ENCODE peak calls at places on chromosomes 7 and 10, in six cellular contexts. Y, A, U, H, X and Z are unnamed samples.

GRCh38 chr10:128615154-128615553 is 488.9 kb upstream of the MKI67 start:
- DNase-seq in Y (no peak), U (no peak), A (no peak), X (no peak), H (no peak), Z (no peak)

GRCh38 chr7:30143748-30144251 is 9.0 kb downstream of the MTURN start:
- DNase-seq in A (no peak), U (no peak), Y (no peak), H (no peak), X (no peak), Z (peak; percentile 62)

GRCh38 chr7:150978136-150978789 is at the start of gene KCNH2:
- DNase-seq in X (no peak), A (peak; percentile 84), U (no peak), H (no peak), Y (peak; percentile 88), Z (no peak)

GRCh38 chr7:152504367-152504766 is 68.6 kb upstream of the KMT2C start:
- DNase-seq in A (no peak), U (no peak), H (no peak), Y (no peak), X (peak; percentile 91), Z (no peak)

GRCh38 chr10:69449841-69450240 is 1.4 kb upstream of the TSPAN15 start:
- DNase-seq in U (peak; percentile 85), Y (peak; percentile 78), X (peak; percentile 64), A (peak; percentile 59), H (peak; percentile 39), Z (peak; percentile 13)

GRCh38 chr7:44906980-44907379 is 21.6 kb upstream of the PURB start:
- DNase-seq in X (no peak), U (no peak), A (no peak), H (no peak), Y (no peak), Z (no peak)

GRCh38 chr7:134324107-134324506 is 7.4 kb upstream of the SLC35B4 start:
- DNase-seq in A (no peak), X (no peak), Y (no peak), U (no peak), H (no peak), Z (no peak)

GRCh38 chr10:109891105-109891504 is 32.2 kb downstream of the XPNPEP1 start:
- DNase-seq in H (no peak), U (no peak), A (no peak), Y (no peak), X (no peak), Z (peak; percentile 47)

GRCh38 chr7:10657201-10657600 is 316.5 kb upstream of the PHF14 start:
- DNase-seq in H (peak; percentile 9), X (no peak), U (no peak), Y (peak; percentile 39), A (no peak), Z (no peak)

GRCh38 chr10:61961278-61961677 is 59.8 kb downstream of the ARID5B start:
- DNase-seq in Y (no peak), H (no peak), X (no peak), A (no peak), U (no peak), Z (no peak)

DNA sequence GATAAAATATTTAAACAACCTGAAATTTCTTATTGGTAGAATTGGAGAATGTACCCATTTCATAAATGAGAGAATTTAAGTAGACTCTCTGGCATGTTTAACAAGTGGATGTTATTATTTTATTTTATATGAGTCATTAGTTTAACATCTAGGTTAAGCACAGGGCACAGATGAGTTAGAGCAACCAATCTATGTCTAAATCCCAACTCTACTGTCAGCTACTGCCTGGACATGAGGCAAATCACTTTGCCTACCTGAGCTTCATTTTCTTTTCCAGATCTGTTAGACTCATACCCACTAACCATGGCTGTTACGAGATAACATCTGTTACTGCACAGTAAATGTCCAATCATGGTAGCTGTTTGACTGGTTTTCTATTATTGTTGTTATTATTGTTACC is 251.1 kb downstream of the INHBA start:
- DNase-seq in H (no peak), A (no peak), Y (no peak), X (peak; percentile 31), U (no peak), Z (peak; percentile 47)
- H3K14ac ChIP-seq in H (no peak overlapping the region), A (no peak overlapping the region), Y (no peak overlapping the region), X (no peak overlapping the region), U (no peak overlapping the region), Z (no peak overlapping the region)

DNA sequence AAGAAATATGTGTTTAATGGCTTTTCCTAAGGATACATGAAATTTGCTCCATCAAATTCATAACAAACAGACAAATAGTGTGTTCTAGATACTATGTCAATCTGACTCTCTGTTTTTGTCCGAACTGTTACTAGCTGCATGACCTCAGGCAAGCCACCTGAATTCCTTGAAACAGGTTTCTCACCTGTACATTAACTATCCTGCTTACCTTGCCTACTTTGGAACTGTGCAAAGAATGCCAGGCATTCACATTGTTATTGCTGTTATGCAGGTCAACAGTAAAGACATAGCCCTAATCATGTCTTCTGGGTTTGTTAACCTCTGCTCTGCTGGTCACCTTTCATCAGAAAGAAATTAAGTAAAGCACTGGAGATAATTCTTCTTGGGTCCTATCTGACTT is 1283.9 kb upstream of the CELF2 start:
- DNase-seq in X (peak; percentile 95), A (no peak), H (no peak), U (no peak), Y (no peak), Z (no peak)
- H3K14ac ChIP-seq in X (no peak overlapping the region), A (no peak overlapping the region), H (no peak overlapping the region), U (no peak overlapping the region), Y (no peak overlapping the region), Z (no peak overlapping the region)

GRCh38 chr10:17241611-17242333 is 13.7 kb downstream of the VIM start:
- DNase-seq in A (no peak), U (peak; percentile 23), X (no peak), Y (no peak), H (no peak), Z (no peak)

GRCh38 chr10:17248964-17249363 is 20.9 kb downstream of the VIM start:
- DNase-seq in Y (no peak), H (no peak), A (no peak), X (peak; percentile 16), U (no peak), Z (no peak)

GRCh38 chr10:17240617-17241016 is 12.6 kb downstream of the VIM start:
- DNase-seq in Y (no peak), U (peak; percentile 82), H (no peak), X (no peak), A (no peak), Z (no peak)

GRCh38 chr10:17247210-17247609 is 19.2 kb downstream of the VIM start:
- DNase-seq in A (no peak), Y (no peak), H (no peak), X (no peak), U (no peak), Z (no peak)

DNA sequence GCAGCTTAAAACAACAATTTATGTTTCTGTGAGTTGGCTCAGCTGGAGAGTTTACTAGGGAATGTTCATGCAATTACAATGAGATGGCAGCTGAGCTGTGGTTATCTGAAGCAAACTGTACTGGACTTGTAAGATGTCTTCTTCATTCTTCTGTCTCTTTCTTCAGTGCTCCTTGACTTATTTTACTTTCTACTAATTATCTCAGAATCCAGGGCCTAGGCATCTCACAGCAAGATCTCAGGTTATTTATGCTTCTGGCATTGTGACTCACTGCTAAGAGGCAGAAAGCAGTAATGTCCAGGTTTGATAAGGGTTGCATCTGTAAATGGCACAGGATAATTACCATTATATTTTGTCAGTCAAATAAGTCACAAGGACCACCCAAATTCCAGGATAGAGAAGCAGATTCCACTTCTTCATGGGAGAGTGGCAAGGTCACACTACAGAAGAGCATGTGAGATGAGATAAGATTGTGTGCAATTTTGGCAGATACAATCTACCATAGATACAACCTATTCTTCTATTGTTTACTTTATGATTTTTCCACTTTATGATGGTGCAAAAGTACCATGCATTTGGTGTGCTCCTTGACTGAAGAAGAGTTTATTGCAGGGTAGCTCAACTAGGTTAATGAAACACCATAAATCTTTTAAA is 16.8 kb downstream of the VIM start:
- DNase-seq in A (no peak), U (peak; percentile 41), X (peak; percentile 46), Y (no peak), H (no peak), Z (peak; percentile 63)
- H3K14ac ChIP-seq in A (no peak overlapping the region), U (no peak overlapping the region), X (no peak overlapping the region), Y (no peak overlapping the region), H (no peak overlapping the region), Z (no peak overlapping the region)

GRCh38 chr7:142111509-142111908 is at the start of gene MGAM2:
- DNase-seq in X (no peak), U (no peak), A (no peak), Y (no peak), H (no peak), Z (no peak)
- H3K14ac ChIP-seq in X (no peak within 1 kb of the TSS), U (no peak within 1 kb of the TSS), A (no peak within 1 kb of the TSS), Y (no peak within 1 kb of the TSS), H (no peak within 1 kb of the TSS), Z (no peak within 1 kb of the TSS)

GRCh38 chr10:68208424-68209042 is 23.4 kb downstream of the ATOH7 start:
- DNase-seq in X (peak; percentile 68), H (peak; percentile 87), Y (peak; percentile 93), A (peak; percentile 58), U (peak; percentile 82), Z (peak; percentile 79)

DNA sequence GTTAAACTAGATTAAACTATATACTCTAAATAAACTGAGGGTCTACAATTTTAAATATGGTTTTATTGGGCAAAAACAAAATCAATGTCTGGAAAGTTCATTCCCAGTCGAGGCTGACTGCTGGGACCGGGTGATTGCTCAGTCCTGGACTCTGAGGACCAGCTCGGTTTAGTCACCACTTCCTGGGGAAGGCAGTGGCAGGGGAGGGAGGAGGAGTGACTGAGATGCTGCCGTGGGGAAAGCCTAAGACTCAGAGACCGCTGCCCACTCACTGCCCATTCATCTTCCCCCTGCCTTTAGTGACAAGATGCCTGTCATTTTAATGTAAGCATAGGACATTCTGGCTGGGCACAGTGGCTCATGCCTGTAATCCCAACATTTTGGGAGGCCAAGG is 29.0 kb downstream of the ATOH7 start:
- DNase-seq in H (no peak), A (no peak), U (peak; percentile 58), X (no peak), Y (no peak), Z (peak; percentile 78)
- H3K14ac ChIP-seq in H (no peak overlapping the region), A (no peak overlapping the region), U (no peak overlapping the region), X (no peak overlapping the region), Y (no peak overlapping the region), Z (no peak overlapping the region)